ENCODE peak calls at places on chromosomes 13 and 19, in seven cellular contexts. C is body of pancreas, L is bronchial epithelial cell, G is hepatocyte, S is ascending aorta, M is Calu3, K is pancreas. H is an unnamed sample.
A peak's percentile ranks its signal among the peaks of the same experiment; 100 is the strongest.

GRCh38 chr19:43471091-43471490 is 5.7 kb upstream of the LYPD3 start:
- DNase-seq in C (no peak), L (peak; percentile 63), G (no peak), S (no peak), M (no peak), K (no peak), H (no peak)

GRCh38 chr19:39145180-39145953 is 19.8 kb downstream of the PAK4 start:
- DNase-seq in C (peak; percentile 31), L (no peak), G (peak; percentile 71), S (no peak), M (no peak), K (peak; percentile 33), H (no peak)

GRCh38 chr19:38912600-38913514 is 871 bp upstream of the CCER2 start:
- DNase-seq in C (no peak), L (no peak), G (no peak), S (no peak), M (no peak), K (peak; percentile 13), H (no peak)

GRCh38 chr13:80116107-80116506 is 224.8 kb downstream of the SPRY2 start:
- DNase-seq in C (no peak), L (peak; percentile 54), G (no peak), S (no peak), M (no peak), K (no peak), H (no peak)

GRCh38 chr13:101178394-101178793 is 237.9 kb downstream of the NALCN start:
- DNase-seq in C (peak; percentile 3), L (no peak), G (no peak), S (no peak), M (no peak), K (no peak), H (no peak)

GRCh38 chr19:16078311-16078758 is 2.0 kb downstream of the TPM4 start:
- DNase-seq in C (no peak), L (peak; percentile 81), G (no peak), S (no peak), M (no peak), K (no peak), H (no peak)

GRCh38 chr13:30371649-30372265 is 50.5 kb upstream of the UBE2L5 start:
- DNase-seq in C (peak; percentile 46), L (peak; percentile 82), G (peak; percentile 78), S (no peak), M (peak; percentile 20), K (no peak), H (no peak)

GRCh38 chr19:15264933-15265206 is 32.6 kb upstream of the EPHX3 start:
- DNase-seq in C (no peak), L (no peak), G (no peak), S (no peak), M (no peak), K (no peak), H (no peak)

GRCh38 chr13:39468306-39468705 is 134.7 kb downstream of the LHFPL6 start:
- DNase-seq in C (no peak), L (no peak), G (no peak), S (no peak), M (no peak), K (no peak), H (no peak)

GRCh38 chr13:36685912-36686311 is 12.1 kb downstream of the SERTM1 start:
- DNase-seq in C (no peak), L (peak; percentile 56), G (no peak), S (no peak), M (no peak), K (no peak), H (no peak)

GRCh38 chr13:44814836-44815235 is 174.4 kb downstream of the NUFIP1 start:
- DNase-seq in C (no peak), L (peak; percentile 34), G (no peak), S (no peak), M (no peak), K (no peak), H (no peak)

GRCh38 chr19:53004242-53004641 is 9.5 kb upstream of the ERVV-1 start:
- DNase-seq in C (no peak), L (no peak), G (no peak), S (no peak), M (no peak), K (no peak), H (no peak)

GRCh38 chr19:24074720-24075119 is 12.3 kb upstream of the ZNF254 start:
- DNase-seq in C (no peak), L (peak; percentile 83), G (no peak), S (no peak), M (no peak), K (no peak), H (no peak)

GRCh38 chr19:8504171-8504570 is 1.7 kb upstream of the PRAM1 start:
- DNase-seq in C (no peak), L (no peak), G (no peak), S (no peak), M (no peak), K (no peak), H (no peak)

GRCh38 chr19:8510589-8511115 is 3.3 kb downstream of the ZNF414 start:
- DNase-seq in C (no peak), L (no peak), G (no peak), S (no peak), M (no peak), K (no peak), H (no peak)

GRCh38 chr19:8505680-8506401 is 3.4 kb upstream of the PRAM1 start:
- DNase-seq in C (peak; percentile 86), L (peak; percentile 41), G (peak; percentile 89), S (no peak), M (peak; percentile 86), K (peak; percentile 89), H (peak; percentile 73)

GRCh38 chr19:8503506-8503905 is 1.1 kb upstream of the PRAM1 start:
- DNase-seq in C (no peak), L (no peak), G (no peak), S (no peak), M (no peak), K (no peak), H (no peak)

GRCh38 chr19:8506402-8506957 is 4.0 kb upstream of the PRAM1 start:
- DNase-seq in C (peak; percentile 58), L (no peak), G (peak; percentile 51), S (no peak), M (no peak), K (peak; percentile 47), H (no peak)
- TF ChIP-seq CTCF in C (no peak), L (no peak), G (peak; percentile 1), S (no peak), M (no peak), K (no peak), H (no peak)

DNA sequence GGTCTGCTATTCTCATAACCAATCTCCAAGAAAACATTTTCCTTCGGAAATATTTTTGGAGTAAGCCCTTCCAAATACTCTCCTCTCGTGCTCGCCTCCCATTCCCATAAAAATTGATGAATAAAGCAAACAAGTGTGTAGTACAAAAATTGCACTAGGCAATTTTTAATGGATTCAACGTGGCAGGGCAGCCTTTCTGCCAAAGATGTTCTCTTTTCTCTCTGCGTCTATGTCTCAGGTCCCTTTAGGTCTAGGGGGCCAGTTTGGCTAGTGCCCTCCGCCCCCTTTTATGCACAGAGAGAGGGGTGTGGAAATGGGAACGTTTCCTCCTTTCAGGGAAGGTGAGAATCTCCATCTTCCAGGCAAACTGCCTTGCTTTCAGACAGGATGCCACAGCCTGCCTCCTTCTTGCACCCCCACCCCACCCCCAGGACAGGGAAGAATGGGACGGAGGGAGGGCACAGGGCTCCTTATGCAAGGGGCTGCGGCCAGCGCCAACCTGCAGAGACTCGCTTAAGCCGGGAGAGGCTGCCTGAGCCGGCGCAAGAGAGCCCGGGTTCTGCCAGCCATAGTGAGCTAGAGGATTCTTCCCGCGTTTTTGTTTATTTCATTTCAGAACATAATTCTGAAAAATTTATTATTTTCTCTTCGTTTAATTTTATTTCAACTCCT is 2.7 kb upstream of the ZIC2 start:
- DNase-seq in C (no peak), L (no peak), G (peak; percentile 30), S (no peak), M (no peak), K (no peak), H (no peak)
- TF ChIP-seq CTCF in C (no peak), L (no peak), G (no peak), S (no peak), M (no peak), K (no peak), H (no peak)

GRCh38 chr13:41909524-41909923 is 51.4 kb downstream of the VWA8 start:
- DNase-seq in C (no peak), L (peak; percentile 68), G (no peak), S (no peak), M (no peak), K (no peak), H (no peak)

GRCh38 chr13:41900918-41901317 is 60.0 kb downstream of the VWA8 start:
- DNase-seq in C (no peak), L (peak; percentile 15), G (no peak), S (no peak), M (no peak), K (no peak), H (no peak)

GRCh38 chr13:41905600-41906254 is 55.2 kb downstream of the VWA8 start:
- DNase-seq in C (no peak), L (peak; percentile 72), G (peak; percentile 18), S (no peak), M (no peak), K (no peak), H (no peak)
- TF ChIP-seq CTCF in C (peak; percentile 51), L (peak; percentile 64), G (peak; percentile 46), S (peak; percentile 19), M (no peak), K (no peak), H (no peak)

GRCh38 chr13:57631607-57632275 is at the start of gene PCDH17:
- DNase-seq in C (peak; percentile 54), L (no peak), G (peak; percentile 64), S (no peak), M (no peak), K (peak; percentile 22), H (no peak)

GRCh38 chr13:57633141-57633949 is 1.8 kb downstream of the PCDH17 start:
- DNase-seq in C (peak; percentile 62), L (no peak), G (peak; percentile 60), S (no peak), M (no peak), K (peak; percentile 61), H (no peak)

GRCh38 chr13:57630661-57631606 is 610 bp upstream of the PCDH17 start:
- DNase-seq in C (peak; percentile 16), L (peak; percentile 78), G (peak; percentile 35), S (no peak), M (no peak), K (peak; percentile 24), H (no peak)

GRCh38 chr13:57633950-57634828 is 2.6 kb downstream of the PCDH17 start:
- DNase-seq in C (peak; percentile 8), L (no peak), G (peak; percentile 17), S (no peak), M (no peak), K (peak; percentile 21), H (no peak)

DNA sequence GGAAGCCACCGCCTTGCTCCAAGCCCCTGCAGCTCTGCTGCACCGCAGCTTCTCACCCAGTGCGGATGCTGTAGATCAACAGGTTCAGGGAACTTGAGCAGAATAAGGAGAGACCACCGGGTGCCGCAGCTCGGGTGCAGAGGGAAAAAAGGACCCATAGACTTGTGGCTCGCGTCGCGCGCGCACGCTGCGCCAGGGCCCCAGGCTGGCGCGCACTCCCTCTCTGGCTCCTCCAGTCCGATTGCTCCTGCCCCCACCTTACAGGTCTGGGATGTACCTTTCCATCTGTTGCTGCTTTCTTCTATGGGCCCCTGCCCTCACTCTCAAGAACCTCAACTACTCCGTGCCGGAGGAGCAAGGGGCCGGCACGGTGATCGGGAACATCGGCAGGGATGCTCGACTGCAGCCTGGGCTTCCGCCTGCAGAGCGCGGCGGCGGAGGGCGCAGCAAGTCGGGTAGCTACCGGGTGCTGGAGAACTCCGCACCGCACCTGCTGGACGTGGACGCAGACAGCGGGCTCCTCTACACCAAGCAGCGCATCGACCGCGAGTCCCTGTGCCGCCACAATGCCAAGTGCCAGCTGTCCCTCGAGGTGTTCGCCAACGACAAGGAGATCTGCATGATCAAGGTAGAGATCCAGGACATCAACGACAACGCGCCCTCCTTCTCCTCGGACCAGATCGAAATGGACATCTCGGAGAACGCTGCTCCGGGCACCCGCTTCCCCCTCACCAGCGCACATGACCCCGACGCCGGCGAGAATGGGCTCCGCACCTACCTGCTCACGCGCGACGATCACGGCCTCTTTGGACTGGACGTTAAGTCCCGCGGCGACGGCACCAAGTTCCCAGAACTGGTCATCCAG is 964 bp downstream of the PCDH17 start:
- DNase-seq in C (peak; percentile 11), L (no peak), G (peak; percentile 47), S (no peak), M (no peak), K (peak; percentile 16), H (no peak)
- TF ChIP-seq CTCF in C (no peak), L (no peak), G (no peak), S (no peak), M (no peak), K (no peak), H (no peak)

H was measured in omental fat pad.